ENCODE peak calls at places on chromosome 1, in five cellular contexts. D is astrocyte of the spinal cord, M is tibial artery, W is lower lobe of right lung, E is GM23338. R is an unnamed sample.

GRCh38 chr1:46643368-46643775 is 24.8 kb downstream of the ATPAF1 start:
- DNase-seq in D (peak), M (no peak), W (no peak), E (no peak), R (peak)

GRCh38 chr1:36304970-36305914 is 926 bp upstream of the SH3D21 start:
- DNase-seq in D (no peak), M (no peak), W (no peak), E (peak), R (no peak)

GRCh38 chr1:230459463-230459862 is 33.3 kb upstream of the PGBD5 start:
- DNase-seq in D (peak), M (no peak), W (no peak), E (no peak), R (peak)

GRCh38 chr1:33710989-33711388 is 152.9 kb upstream of the HMGB4 start:
- DNase-seq in D (peak), M (no peak), W (no peak), E (no peak), R (no peak)

GRCh38 chr1:40014253-40014706 is 26.2 kb upstream of the CAP1 start:
- DNase-seq in D (no peak), M (no peak), W (no peak), E (no peak), R (no peak)

GRCh38 chr1:91585982-91586381 is 85.3 kb downstream of the CDC7 start:
- DNase-seq in D (no peak), M (no peak), W (no peak), E (no peak), R (no peak)

GRCh38 chr1:151512326-151512725 is 1.1 kb downstream of the CGN start:
- DNase-seq in D (no peak), M (no peak), W (no peak), E (no peak), R (no peak)

GRCh38 chr1:95497566-95497965 is 263.6 kb downstream of the RWDD3 start:
- DNase-seq in D (no peak), M (no peak), W (no peak), E (no peak), R (no peak)

GRCh38 chr1:16032388-16033100 is 10.7 kb downstream of the CLCNKA start:
- DNase-seq in D (peak), M (peak), W (peak), E (peak), R (peak)

GRCh38 chr1:228036701-228037231 is 30.0 kb downstream of the WNT3A start:
- DNase-seq in D (no peak), M (no peak), W (no peak), E (no peak), R (no peak)

GRCh38 chr1:8239306-8240023 is 78.4 kb upstream of the SLC45A1 start:
- DNase-seq in D (no peak), M (no peak), W (peak), E (peak), R (peak)

GRCh38 chr1:158819461-158820443 is 11.4 kb upstream of the MNDA start:
- DNase-seq in D (no peak), M (no peak), W (no peak), E (no peak), R (peak)

GRCh38 chr1:43763497-43763973 is 56.2 kb downstream of the ST3GAL3 start:
- DNase-seq in D (peak), M (peak), W (no peak), E (peak), R (peak)

GRCh38 chr1:8121261-8122159 is 95.4 kb upstream of the ERRFI1 start:
- DNase-seq in D (peak), M (peak), W (no peak), E (no peak), R (peak)

GRCh38 chr1:230307213-230307612 is 118.9 kb downstream of the PGBD5 start:
- DNase-seq in D (no peak), M (no peak), W (no peak), E (no peak), R (peak)

GRCh38 chr1:14598498-14599172 is at the start of gene KAZN:
- DNase-seq in D (peak), M (no peak), W (peak), E (peak), R (no peak)
- TF ChIP-seq CTCF in D (no peak), M (no peak), W (no peak), E (no peak), R (no peak)

GRCh38 chr1:38777464-38777957 is 82.1 kb downstream of the RRAGC start:
- DNase-seq in D (no peak), M (no peak), W (no peak), E (no peak), R (no peak)
- H3K4me3 ChIP-seq in D (no peak), M (no peak), W (no peak), E (no peak), R (no peak)

GRCh38 chr1:79322511-79323027 is 316.0 kb upstream of the ADGRL4 start:
- DNase-seq in D (no peak), M (no peak), W (no peak), E (no peak), R (peak)
- TF ChIP-seq CTCF in D (no peak), M (no peak), W (no peak), E (peak), R (peak)

DNA sequence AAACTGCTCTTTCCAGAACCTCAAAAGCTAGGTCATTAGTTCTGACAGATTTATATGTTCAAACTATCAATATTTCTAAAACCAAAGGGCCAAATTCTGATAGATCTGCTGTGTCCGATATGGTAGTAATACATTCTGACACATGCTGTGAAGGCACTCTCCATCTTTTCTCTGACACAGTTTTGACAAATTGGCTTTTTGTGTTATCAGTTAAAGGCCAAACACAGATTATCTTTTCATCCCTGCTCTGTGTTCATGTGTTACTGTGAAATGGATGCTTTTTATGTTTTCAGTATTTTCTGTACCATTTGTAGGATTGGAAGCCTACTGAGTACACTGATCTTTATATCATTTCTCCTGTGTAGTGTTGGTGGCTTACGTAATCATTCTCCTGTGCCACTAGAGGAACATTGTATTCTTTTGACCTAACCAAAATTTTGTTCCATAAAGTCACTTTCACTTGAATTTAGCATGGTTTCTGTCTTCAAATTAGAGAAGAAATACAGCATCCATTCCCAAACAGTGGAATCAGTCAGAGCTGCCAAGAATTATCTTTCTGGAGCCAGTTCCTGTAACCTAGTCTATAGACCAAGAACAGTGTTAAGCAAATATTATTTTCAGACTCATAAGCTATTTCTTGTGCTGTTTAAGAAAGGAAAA is 137.2 kb downstream of the ADGRL2 start:
- DNase-seq in D (no peak), M (no peak), W (no peak), E (no peak), R (peak)
- H3K4me3 ChIP-seq in D (no peak), M (no peak), W (no peak), E (no peak), R (no peak)

GRCh38 chr1:185628102-185628501 is 106.1 kb upstream of the HMCN1 start:
- DNase-seq in D (no peak), M (no peak), W (no peak), E (no peak), R (no peak)

GRCh38 chr1:185627136-185627535 is 107.1 kb upstream of the HMCN1 start:
- DNase-seq in D (no peak), M (no peak), W (no peak), E (no peak), R (no peak)

GRCh38 chr1:185626344-185626743 is 107.8 kb upstream of the HMCN1 start:
- DNase-seq in D (no peak), M (no peak), W (no peak), E (no peak), R (no peak)
- TF ChIP-seq CTCF in D (no peak), M (no peak), W (no peak), E (no peak), R (no peak)

GRCh38 chr1:182431278-182431677 is 18.7 kb upstream of the RGSL1 start:
- DNase-seq in D (no peak), M (no peak), W (no peak), E (no peak), R (no peak)
- H3K4me3 ChIP-seq in D (no peak), M (no peak), W (no peak), E (no peak), R (no peak)

GRCh38 chr1:165988817-165989216 is 161.4 kb downstream of the UCK2 start:
- DNase-seq in D (no peak), M (no peak), W (no peak), E (no peak), R (no peak)

GRCh38 chr1:165988275-165988674 is 160.9 kb downstream of the UCK2 start:
- DNase-seq in D (no peak), M (no peak), W (no peak), E (peak), R (no peak)
- TF ChIP-seq CTCF in D (no peak), M (no peak), W (no peak), E (peak), R (no peak)

DNA sequence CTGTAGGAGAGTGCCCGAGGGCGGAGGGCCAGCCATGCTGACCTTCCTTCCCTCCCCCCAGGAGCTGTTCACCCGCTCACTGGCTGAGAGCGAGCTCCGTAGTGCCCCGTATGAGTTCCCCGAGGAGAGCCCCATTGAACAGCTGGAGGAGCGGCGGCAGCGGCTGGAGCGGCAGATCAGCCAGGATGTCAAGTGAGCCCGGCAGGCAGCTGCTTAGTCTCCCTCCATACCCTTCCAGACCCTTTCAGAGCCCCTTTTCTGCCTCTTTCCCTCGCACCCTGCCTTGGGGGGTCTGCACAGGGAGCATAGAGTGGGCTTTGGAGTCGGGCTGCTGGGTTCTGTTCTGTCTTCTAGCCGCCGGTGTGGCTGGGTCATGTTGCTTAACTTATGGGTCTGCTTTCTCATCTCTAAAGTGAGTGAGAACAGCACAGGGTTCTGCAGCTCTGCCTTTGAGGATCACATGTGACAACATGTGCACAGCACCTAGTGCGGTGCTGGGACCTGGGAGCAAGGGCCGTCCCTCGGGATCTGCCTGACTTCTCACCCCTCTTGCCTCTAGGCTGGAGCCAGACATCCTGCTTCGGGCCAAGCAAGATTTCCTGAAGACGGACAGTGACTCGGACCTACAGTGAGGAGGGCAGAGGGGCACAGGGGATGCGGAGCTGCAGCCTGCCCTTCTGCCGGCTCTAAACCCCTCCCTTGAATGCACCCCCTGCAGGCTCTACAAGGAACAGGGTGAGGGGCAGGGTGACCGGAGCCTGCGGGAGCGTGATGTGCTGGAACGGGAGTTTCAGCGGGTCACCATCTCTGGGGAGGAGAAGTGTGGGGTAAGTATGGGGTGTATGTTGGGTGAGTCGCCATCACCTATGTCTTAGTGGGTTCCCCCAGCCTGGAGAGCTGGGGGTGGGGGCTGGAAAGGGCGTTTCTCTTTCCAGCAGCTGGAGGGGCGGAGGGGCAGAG is 6.2 kb downstream of the AMPD2 start:
- DNase-seq in D (no peak), M (no peak), W (no peak), E (no peak), R (no peak)
- H3K4me3 ChIP-seq in D (no peak), M (no peak), W (no peak), E (no peak), R (no peak)

DNA sequence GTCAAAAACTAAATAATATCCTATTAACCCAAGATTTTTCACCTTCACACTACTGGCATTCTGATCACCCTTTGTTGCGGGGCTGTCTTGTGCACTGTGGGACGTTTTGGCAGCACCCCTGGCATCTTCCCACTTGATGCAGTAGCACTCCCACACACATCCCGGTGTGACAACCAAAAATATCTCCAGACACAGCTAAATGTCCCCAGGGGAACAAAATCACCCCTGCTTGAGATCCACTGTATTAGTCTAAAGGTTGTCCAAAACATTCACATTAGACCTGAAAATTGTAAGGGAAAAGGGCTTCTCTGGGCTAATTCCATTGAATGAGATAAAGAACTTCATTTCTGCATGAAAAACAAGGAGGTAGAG is 37.8 kb downstream of the PLEKHO1 start:
- DNase-seq in D (no peak), M (no peak), W (no peak), E (no peak), R (no peak)
- TF ChIP-seq CTCF in D (no peak), M (no peak), W (no peak), E (peak), R (no peak)

R was measured in fibroblast of pulmonary artery.